ENCODE peak calls at places on chromosome 12, in seven cellular contexts. One of them, this sample, is unnamed.
A peak's percentile ranks its signal among the peaks of the same experiment; 100 is the strongest.

GRCh38 chr12:29103539-29103974 is 45.5 kb upstream of the FAR2 start:
- DNase-seq in thoracic aorta: no peak
- DNase-seq in heart left ventricle: no peak
- DNase-seq in HCT116: no peak
- DNase-seq in left ventricle myocardium inferior: no peak
- DNase-seq in lung: no peak
- DNase-seq in transverse colon: peak; percentile 11
- DNase-seq in this sample: no peak

GRCh38 chr12:6961278-6961694 is 9.2 kb downstream of the PHB2 start:
- DNase-seq in heart left ventricle: peak; percentile 58
- DNase-seq in transverse colon: peak; percentile 83
- DNase-seq in lung: peak; percentile 75
- DNase-seq in thoracic aorta: no peak
- DNase-seq in HCT116: no peak
- DNase-seq in left ventricle myocardium inferior: peak; percentile 60
- DNase-seq in this sample: peak; percentile 84

GRCh38 chr12:3200779-3201738 is 123.9 kb downstream of the TSPAN9 start:
- DNase-seq in transverse colon: no peak
- DNase-seq in thoracic aorta: no peak
- DNase-seq in heart left ventricle: no peak
- DNase-seq in left ventricle myocardium inferior: no peak
- DNase-seq in HCT116: no peak
- DNase-seq in lung: no peak
- DNase-seq in this sample: no peak

GRCh38 chr12:28231248-28231647 is 41.0 kb downstream of the CCDC91 start:
- DNase-seq in heart left ventricle: no peak
- DNase-seq in transverse colon: no peak
- DNase-seq in left ventricle myocardium inferior: no peak
- DNase-seq in lung: no peak
- DNase-seq in thoracic aorta: no peak
- DNase-seq in HCT116: no peak
- DNase-seq in this sample: no peak

GRCh38 chr12:5889381-5890047 is 55.5 kb downstream of the ANO2 start:
- DNase-seq in lung: no peak
- DNase-seq in thoracic aorta: no peak
- DNase-seq in HCT116: peak; percentile 62
- DNase-seq in heart left ventricle: no peak
- DNase-seq in transverse colon: no peak
- DNase-seq in left ventricle myocardium inferior: no peak
- DNase-seq in this sample: no peak

GRCh38 chr12:16349132-16349463 is 1.7 kb downstream of the MGST1 start:
- DNase-seq in heart left ventricle: peak; percentile 21
- DNase-seq in lung: peak; percentile 68
- DNase-seq in thoracic aorta: no peak
- DNase-seq in left ventricle myocardium inferior: peak; percentile 66
- DNase-seq in transverse colon: peak; percentile 67
- DNase-seq in HCT116: no peak
- DNase-seq in this sample: peak; percentile 82

GRCh38 chr12:122491991-122492390 is 8.7 kb downstream of the ZCCHC8 start:
- DNase-seq in left ventricle myocardium inferior: no peak
- DNase-seq in transverse colon: no peak
- DNase-seq in HCT116: no peak
- DNase-seq in heart left ventricle: no peak
- DNase-seq in thoracic aorta: no peak
- DNase-seq in lung: no peak
- DNase-seq in this sample: no peak

GRCh38 chr12:64318605-64319004 is 72.0 kb downstream of the C12orf56 start:
- DNase-seq in lung: no peak
- DNase-seq in left ventricle myocardium inferior: no peak
- DNase-seq in heart left ventricle: no peak
- DNase-seq in HCT116: no peak
- DNase-seq in transverse colon: no peak
- DNase-seq in thoracic aorta: no peak
- DNase-seq in this sample: no peak

GRCh38 chr12:4107436-4107878 is 166.1 kb upstream of the CCND2 start:
- DNase-seq in HCT116: peak; percentile 26
- DNase-seq in lung: peak; percentile 38
- DNase-seq in heart left ventricle: peak; percentile 51
- DNase-seq in left ventricle myocardium inferior: no peak
- DNase-seq in transverse colon: peak; percentile 55
- DNase-seq in thoracic aorta: no peak
- DNase-seq in this sample: peak; percentile 48

GRCh38 chr12:39173689-39174088 is 268.3 kb upstream of the CPNE8 start:
- DNase-seq in thoracic aorta: no peak
- DNase-seq in lung: no peak
- DNase-seq in heart left ventricle: no peak
- DNase-seq in left ventricle myocardium inferior: no peak
- DNase-seq in transverse colon: no peak
- DNase-seq in HCT116: no peak
- DNase-seq in this sample: no peak

GRCh38 chr12:96770239-96770780 is 136.7 kb upstream of the NEDD1 start:
- DNase-seq in left ventricle myocardium inferior: no peak
- DNase-seq in HCT116: no peak
- DNase-seq in transverse colon: no peak
- DNase-seq in heart left ventricle: no peak
- DNase-seq in lung: no peak
- DNase-seq in thoracic aorta: no peak
- DNase-seq in this sample: no peak

DNA sequence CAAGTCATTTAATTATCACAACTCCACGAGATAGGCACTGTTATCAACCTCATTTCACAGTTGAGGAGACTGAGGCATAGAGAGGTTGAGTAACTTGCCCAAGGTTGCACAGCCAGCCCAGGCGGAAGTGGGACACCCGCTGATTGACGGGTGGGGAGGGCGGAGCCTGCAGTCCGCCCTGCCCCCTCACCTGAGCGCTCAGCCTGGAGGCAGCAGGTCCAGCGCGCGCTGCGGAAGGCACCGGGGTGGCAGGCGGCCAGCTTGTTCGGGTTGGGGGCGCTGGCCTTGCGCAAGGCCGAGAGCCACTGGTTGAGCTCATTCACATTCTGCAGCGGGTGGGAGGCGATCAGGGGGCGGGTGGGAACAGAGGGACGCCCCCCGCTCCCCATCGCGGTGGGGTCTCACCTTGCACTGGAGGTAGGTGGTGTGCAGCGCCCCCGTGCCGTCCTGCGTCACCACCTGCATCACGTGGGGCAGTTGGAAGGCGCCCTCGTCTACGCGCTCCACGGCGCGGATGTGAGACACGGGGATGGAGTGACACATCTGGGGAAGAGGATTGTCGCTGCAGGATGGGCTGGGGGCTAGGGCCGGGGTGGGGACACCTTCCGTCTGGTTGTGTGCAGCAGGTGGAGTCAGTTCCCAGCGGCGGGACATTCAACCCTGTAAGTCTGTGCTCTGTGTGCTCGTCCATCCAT is 31.7 kb downstream of the RASAL1 start:
- DNase-seq in thoracic aorta: no peak
- DNase-seq in HCT116: no peak
- DNase-seq in heart left ventricle: no peak
- DNase-seq in lung: no peak
- DNase-seq in left ventricle myocardium inferior: no peak
- DNase-seq in transverse colon: peak; percentile 32
- DNase-seq in this sample: no peak
- H3K4me3 ChIP-seq in thoracic aorta: no peak overlapping the region
- H3K4me3 ChIP-seq in HCT116: no peak overlapping the region
- H3K4me3 ChIP-seq in heart left ventricle: no peak overlapping the region
- H3K4me3 ChIP-seq in lung: no peak overlapping the region
- H3K4me3 ChIP-seq in left ventricle myocardium inferior: no peak overlapping the region
- H3K4me3 ChIP-seq in transverse colon: no peak overlapping the region
- H3K4me3 ChIP-seq in this sample: no peak overlapping the region

DNA sequence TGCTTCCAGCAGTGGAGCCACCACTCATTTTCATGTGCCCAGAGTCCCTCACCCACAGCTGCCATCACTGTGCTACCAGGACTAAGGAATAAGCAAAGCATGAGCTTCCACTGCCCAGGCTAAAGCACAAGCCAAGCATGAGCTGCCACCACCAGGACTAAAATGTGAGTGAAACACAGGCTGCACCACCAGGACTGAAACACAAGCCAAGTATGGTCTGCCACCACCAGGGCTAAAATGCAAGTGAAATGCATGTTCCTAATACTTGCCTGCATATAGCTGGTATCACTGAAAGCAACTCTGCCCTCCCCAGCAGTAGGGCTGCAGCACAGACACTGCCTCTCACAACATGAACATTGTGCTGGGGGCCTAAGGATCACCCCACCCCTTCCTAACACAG is 30.0 kb downstream of the CEP83 start:
- DNase-seq in HCT116: no peak
- DNase-seq in lung: no peak
- DNase-seq in left ventricle myocardium inferior: no peak
- DNase-seq in thoracic aorta: no peak
- DNase-seq in heart left ventricle: no peak
- DNase-seq in transverse colon: no peak
- DNase-seq in this sample: no peak
- TF ChIP-seq CTCF in HCT116: no peak
- TF ChIP-seq CTCF in lung: no peak
- TF ChIP-seq CTCF in left ventricle myocardium inferior: no peak
- TF ChIP-seq CTCF in thoracic aorta: no peak
- TF ChIP-seq CTCF in heart left ventricle: no peak
- TF ChIP-seq CTCF in transverse colon: no peak
- TF ChIP-seq CTCF in this sample: no peak

GRCh38 chr12:57783466-57783801 is 847 bp downstream of the TSFM start:
- DNase-seq in heart left ventricle: no peak
- DNase-seq in lung: no peak
- DNase-seq in HCT116: no peak
- DNase-seq in left ventricle myocardium inferior: no peak
- DNase-seq in transverse colon: no peak
- DNase-seq in thoracic aorta: no peak
- DNase-seq in this sample: no peak
- H3K27ac ChIP-seq in heart left ventricle: no peak overlapping the region
- H3K27ac ChIP-seq in lung: no peak overlapping the region
- H3K27ac ChIP-seq in HCT116: no peak overlapping the region
- H3K27ac ChIP-seq in left ventricle myocardium inferior: no peak overlapping the region
- H3K27ac ChIP-seq in transverse colon: peak overlapping the region; percentile 80
- H3K27ac ChIP-seq in thoracic aorta: no peak overlapping the region
- H3K27ac ChIP-seq in this sample: peak overlapping the region; percentile 68

GRCh38 chr12:106917503-106917902 is 38.2 kb upstream of the TMEM263 start:
- DNase-seq in left ventricle myocardium inferior: no peak
- DNase-seq in transverse colon: no peak
- DNase-seq in thoracic aorta: no peak
- DNase-seq in lung: no peak
- DNase-seq in heart left ventricle: no peak
- DNase-seq in HCT116: no peak
- DNase-seq in this sample: no peak

GRCh38 chr12:106918746-106919145 is 37.0 kb upstream of the TMEM263 start:
- DNase-seq in transverse colon: no peak
- DNase-seq in HCT116: peak; percentile 6
- DNase-seq in heart left ventricle: no peak
- DNase-seq in lung: no peak
- DNase-seq in thoracic aorta: no peak
- DNase-seq in left ventricle myocardium inferior: no peak
- DNase-seq in this sample: no peak

GRCh38 chr12:106915635-106916026 is 40.1 kb upstream of the TMEM263 start:
- DNase-seq in transverse colon: no peak
- DNase-seq in heart left ventricle: no peak
- DNase-seq in lung: no peak
- DNase-seq in thoracic aorta: no peak
- DNase-seq in HCT116: no peak
- DNase-seq in left ventricle myocardium inferior: no peak
- DNase-seq in this sample: no peak

GRCh38 chr12:106913456-106913855 is 42.3 kb upstream of the TMEM263 start:
- DNase-seq in heart left ventricle: no peak
- DNase-seq in thoracic aorta: no peak
- DNase-seq in lung: no peak
- DNase-seq in HCT116: no peak
- DNase-seq in transverse colon: no peak
- DNase-seq in left ventricle myocardium inferior: no peak
- DNase-seq in this sample: no peak

GRCh38 chr12:106914796-106915634 is 40.7 kb upstream of the TMEM263 start:
- DNase-seq in left ventricle myocardium inferior: no peak
- DNase-seq in HCT116: no peak
- DNase-seq in lung: no peak
- DNase-seq in transverse colon: no peak
- DNase-seq in thoracic aorta: no peak
- DNase-seq in heart left ventricle: no peak
- DNase-seq in this sample: no peak
- H3K4me3 ChIP-seq in left ventricle myocardium inferior: no peak overlapping the region
- H3K4me3 ChIP-seq in HCT116: no peak overlapping the region
- H3K4me3 ChIP-seq in lung: no peak overlapping the region
- H3K4me3 ChIP-seq in transverse colon: no peak overlapping the region
- H3K4me3 ChIP-seq in thoracic aorta: no peak overlapping the region
- H3K4me3 ChIP-seq in heart left ventricle: no peak overlapping the region
- H3K4me3 ChIP-seq in this sample: no peak overlapping the region

GRCh38 chr12:77047341-77048202 is 17.8 kb downstream of the E2F7 start:
- DNase-seq in left ventricle myocardium inferior: no peak
- DNase-seq in heart left ventricle: no peak
- DNase-seq in lung: no peak
- DNase-seq in HCT116: no peak
- DNase-seq in transverse colon: no peak
- DNase-seq in thoracic aorta: no peak
- DNase-seq in this sample: no peak
- TF ChIP-seq CTCF in left ventricle myocardium inferior: no peak
- TF ChIP-seq CTCF in heart left ventricle: no peak
- TF ChIP-seq CTCF in lung: no peak
- TF ChIP-seq CTCF in HCT116: no peak
- TF ChIP-seq CTCF in transverse colon: no peak
- TF ChIP-seq CTCF in thoracic aorta: no peak
- TF ChIP-seq CTCF in this sample: no peak

DNA sequence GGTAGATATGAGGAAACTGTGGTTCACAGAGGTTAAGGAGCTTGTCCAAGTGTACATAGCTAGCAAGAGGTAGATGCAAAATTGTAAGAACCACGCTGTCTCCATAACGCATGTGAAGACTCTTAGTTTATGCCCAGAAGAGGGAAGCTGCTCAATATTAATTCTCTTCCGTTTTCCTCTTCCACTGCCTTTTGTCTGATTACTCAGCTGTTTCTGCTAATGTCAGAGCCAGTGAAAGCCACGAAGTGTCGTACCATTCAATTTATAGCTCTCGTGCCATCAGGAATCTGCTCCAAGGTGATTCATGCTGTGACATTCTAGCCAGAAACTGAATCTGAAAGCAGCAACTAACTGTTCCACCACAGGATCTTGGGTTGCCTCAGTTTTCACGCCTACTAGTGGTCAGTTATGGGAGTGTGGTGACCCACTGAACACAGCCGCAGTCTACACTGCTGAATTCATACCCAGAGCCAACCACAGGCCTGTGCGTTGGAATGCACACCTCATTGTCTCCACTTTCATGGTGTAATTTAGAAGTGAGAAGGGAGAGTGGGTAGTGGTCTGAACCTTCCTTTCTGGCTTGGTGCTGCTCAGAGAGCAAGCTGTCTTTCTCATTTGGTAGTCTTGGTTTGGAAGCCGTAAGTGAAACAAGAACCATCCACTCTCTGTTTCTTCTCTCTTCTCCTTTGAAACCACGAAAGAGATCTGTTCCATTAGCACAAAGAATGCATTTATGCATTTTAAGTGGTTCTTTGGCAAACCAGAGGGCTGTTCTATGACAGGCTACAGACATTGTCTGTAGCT is 74.2 kb upstream of the NAP1L1 start:
- DNase-seq in thoracic aorta: no peak
- DNase-seq in HCT116: peak; percentile 34
- DNase-seq in lung: peak; percentile 39
- DNase-seq in transverse colon: peak; percentile 49
- DNase-seq in heart left ventricle: peak; percentile 22
- DNase-seq in left ventricle myocardium inferior: no peak
- DNase-seq in this sample: peak; percentile 21
- H3K27ac ChIP-seq in thoracic aorta: no peak overlapping the region
- H3K27ac ChIP-seq in HCT116: no peak overlapping the region
- H3K27ac ChIP-seq in lung: no peak overlapping the region
- H3K27ac ChIP-seq in transverse colon: no peak overlapping the region
- H3K27ac ChIP-seq in heart left ventricle: no peak overlapping the region
- H3K27ac ChIP-seq in left ventricle myocardium inferior: no peak overlapping the region
- H3K27ac ChIP-seq in this sample: no peak overlapping the region

This sample was measured in tibial artery.